ENCODE peak calls at places on chromosomes 1 and 21, in six cellular contexts. J is GM13976, T is right lobe of liver, K is PC-3, D is colonic mucosa, H is coronary artery. I is an unnamed sample.

GRCh38 chr1:107536266-107536665 is 395.4 kb downstream of the NTNG1 start:
- DNase-seq in J (no peak), D (peak; percentile 86), K (peak; percentile 79), T (no peak), H (no peak), I (peak; percentile 88)

GRCh38 chr1:40749817-40750216 is 33.8 kb upstream of the KCNQ4 start:
- DNase-seq in H (no peak), J (no peak), T (no peak), K (no peak), D (no peak), I (no peak)

GRCh38 chr1:67575861-67576260 is 109.1 kb upstream of the GADD45A start:
- DNase-seq in D (no peak), J (no peak), H (no peak), K (peak; percentile 69), T (no peak), I (peak; percentile 95)

GRCh38 chr1:227265891-227266290 is 52.4 kb downstream of the CDC42BPA start:
- DNase-seq in H (no peak), T (no peak), D (no peak), K (no peak), J (no peak), I (no peak)

GRCh38 chr1:199646761-199647160 is 380.7 kb upstream of the NR5A2 start:
- DNase-seq in T (peak; percentile 89), H (no peak), D (no peak), J (no peak), K (peak; percentile 1), I (peak; percentile 38)

GRCh38 chr1:180923887-180924286 is 11.2 kb downstream of the KIAA1614 start:
- DNase-seq in J (no peak), D (no peak), T (no peak), K (no peak), H (no peak), I (no peak)

GRCh38 chr1:240962086-240962485 is 350.1 kb upstream of the GREM2 start:
- DNase-seq in J (no peak), D (no peak), K (no peak), H (no peak), T (no peak), I (no peak)

GRCh38 chr1:45793942-45794604 is 9.3 kb upstream of the MAST2 start:
- DNase-seq in H (no peak), D (no peak), J (no peak), K (peak; percentile 25), T (no peak), I (no peak)

GRCh38 chr1:210407207-210407886 is 78.6 kb downstream of the HHAT start:
- DNase-seq in K (peak; percentile 90), J (peak; percentile 67), T (peak; percentile 72), D (peak; percentile 70), H (no peak), I (peak; percentile 84)

GRCh38 chr1:152888126-152888525 is 10.0 kb downstream of the SMCP start:
- DNase-seq in T (no peak), D (no peak), H (no peak), K (peak; percentile 55), J (no peak), I (no peak)

GRCh38 chr21:29477941-29478340 is 179.2 kb downstream of the BACH1 start:
- DNase-seq in K (peak; percentile 29), J (no peak), D (no peak), H (no peak), T (no peak), I (peak; percentile 4)

GRCh38 chr1:109112056-109112651 is 1.8 kb upstream of the ELAPOR1 start:
- DNase-seq in K (peak; percentile 41), H (no peak), D (no peak), T (no peak), J (peak; percentile 46), I (peak; percentile 56)

GRCh38 chr1:231424950-231425805 is 3.1 kb upstream of the EGLN1 start:
- DNase-seq in D (no peak), T (no peak), J (no peak), H (no peak), K (peak; percentile 0), I (no peak)

GRCh38 chr1:248825136-248825535 is 579 bp downstream of the SH3BP5L start:
- DNase-seq in T (no peak), D (no peak), J (no peak), K (no peak), H (no peak), I (no peak)

GRCh38 chr1:24027838-24028468 is 47.8 kb upstream of the SRSF10 start:
- DNase-seq in J (peak; percentile 62), H (no peak), T (no peak), K (peak; percentile 74), D (no peak), I (peak; percentile 57)

GRCh38 chr1:21573971-21574458 is 64.8 kb downstream of the ALPL start:
- DNase-seq in J (no peak), H (no peak), K (peak; percentile 79), D (peak; percentile 59), T (peak; percentile 82), I (peak; percentile 87)

GRCh38 chr21:16800536-16800935 is 712.3 kb upstream of the CXADR start:
- DNase-seq in J (no peak), H (no peak), T (no peak), K (no peak), D (no peak), I (no peak)

GRCh38 chr1:36136535-36136934 is 11.5 kb upstream of the COL8A2 start:
- DNase-seq in H (no peak), T (no peak), D (no peak), J (no peak), K (peak; percentile 84), I (peak; percentile 69)

GRCh38 chr21:21664871-21665270 is 666.7 kb downstream of the NCAM2 start:
- DNase-seq in J (no peak), K (no peak), D (no peak), T (no peak), H (no peak), I (no peak)

GRCh38 chr1:26862781-26863676 is at the start of gene SFN:
- DNase-seq in D (peak; percentile 93), K (peak; percentile 98), J (peak; percentile 57), H (no peak), T (no peak), I (peak; percentile 99)

GRCh38 chr1:26861889-26862371 is 1.0 kb upstream of the SFN start:
- DNase-seq in J (no peak), T (no peak), D (peak; percentile 44), K (peak; percentile 86), H (no peak), I (peak; percentile 79)

GRCh38 chr1:26863677-26864060 is 720 bp downstream of the SFN start:
- DNase-seq in K (no peak), T (no peak), D (no peak), J (no peak), H (no peak), I (no peak)

GRCh38 chr1:26858891-26859630 is 3.9 kb upstream of the SFN start:
- DNase-seq in J (no peak), K (peak; percentile 34), T (no peak), D (no peak), H (no peak), I (peak; percentile 94)

DNA sequence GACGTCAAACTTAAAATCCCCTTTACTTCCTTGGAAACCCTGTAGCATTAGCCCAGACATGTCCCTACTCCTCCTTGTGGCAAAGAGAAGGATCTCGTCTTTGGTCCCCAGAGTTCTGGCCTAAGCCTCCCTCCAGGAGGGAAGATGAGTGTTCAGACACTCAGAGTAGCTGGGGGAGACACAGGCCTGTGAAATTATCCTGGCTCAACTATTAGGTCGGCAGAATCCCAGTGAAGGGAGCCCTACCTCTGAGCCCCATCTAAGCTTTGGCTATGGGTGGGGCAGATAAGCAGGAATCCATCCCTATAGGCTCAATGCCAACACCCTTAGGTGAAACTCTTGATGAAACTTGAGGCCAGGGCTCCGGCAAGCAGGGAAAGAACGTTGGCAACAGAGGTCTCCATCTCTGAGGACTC is 1.7 kb upstream of the SFN start:
- DNase-seq in T (no peak), D (no peak), H (no peak), J (no peak), K (peak; percentile 74), I (peak; percentile 91)
- TF ChIP-seq CTCF in T (no peak), D (no peak), H (no peak), J (no peak), K (peak; percentile 51), I (peak; percentile 14)

GRCh38 chr1:220904861-220905260 is 25.6 kb downstream of the HLX start:
- DNase-seq in K (no peak), T (no peak), J (no peak), H (no peak), D (no peak), I (no peak)

GRCh38 chr1:220910021-220910420 is 30.8 kb downstream of the HLX start:
- DNase-seq in K (no peak), H (no peak), D (no peak), T (no peak), J (no peak), I (no peak)

GRCh38 chr1:220905650-220906560 is 26.7 kb downstream of the HLX start:
- DNase-seq in T (no peak), H (no peak), K (peak; percentile 87), D (no peak), J (no peak), I (no peak)

GRCh38 chr1:220906561-220907334 is 27.5 kb downstream of the HLX start:
- DNase-seq in J (no peak), H (no peak), D (no peak), K (peak; percentile 94), T (no peak), I (peak; percentile 97)

GRCh38 chr1:220908757-220909156 is 29.5 kb downstream of the HLX start:
- DNase-seq in D (no peak), T (no peak), H (no peak), K (peak; percentile 62), J (peak; percentile 14), I (peak; percentile 56)
- TF ChIP-seq CTCF in D (no peak), T (peak; percentile 84), H (no peak), K (peak; percentile 89), J (peak; percentile 44), I (peak; percentile 58)

DNA sequence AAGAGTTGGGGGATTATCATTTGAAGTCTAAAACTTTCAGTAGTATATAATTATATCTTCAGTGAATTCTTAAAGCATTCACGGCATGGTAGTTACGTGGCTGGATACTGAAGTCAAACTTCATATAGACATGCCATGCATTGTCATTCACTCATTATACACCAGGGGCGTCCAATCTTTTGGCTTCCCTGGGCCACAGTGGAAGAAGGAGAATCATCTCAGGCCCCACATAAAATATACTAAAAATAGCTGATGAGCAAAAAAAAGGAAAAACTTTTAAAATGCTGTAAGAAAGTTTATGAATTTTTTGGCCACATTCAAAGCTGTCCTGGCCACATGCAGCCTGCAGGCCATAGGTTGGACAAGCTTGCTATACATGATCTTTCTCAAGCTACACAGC is 43.8 kb downstream of the DENND1B start:
- DNase-seq in K (peak; percentile 2), H (no peak), T (no peak), D (no peak), J (no peak), I (no peak)
- TF ChIP-seq CTCF in K (no peak), H (no peak), T (no peak), D (no peak), J (no peak), I (no peak)

GRCh38 chr1:119966020-119966419 is 69.7 kb upstream of the ADAM30 start:
- DNase-seq in J (no peak), T (no peak), H (no peak), D (no peak), K (no peak), I (no peak)
- TF ChIP-seq CTCF in J (no peak), T (no peak), H (no peak), D (no peak), K (no peak), I (no peak)